ENCODE peak calls at places on chromosomes 6 and 20, in six cellular contexts. One of them, this sample, is unnamed.

GRCh38 chr20:50017576-50018248 is 34.9 kb downstream of the SNAI1 start:
- DNase-seq in B cell: no peak
- DNase-seq in uterus: no peak
- DNase-seq in A549: no peak
- DNase-seq in CD4-positive, alpha-beta T cell: no peak
- DNase-seq in cardiac fibroblast: peak
- DNase-seq in this sample: no peak

GRCh38 chr6:75145976-75146375 is 59.9 kb downstream of the COL12A1 start:
- DNase-seq in B cell: no peak
- DNase-seq in uterus: no peak
- DNase-seq in A549: no peak
- DNase-seq in CD4-positive, alpha-beta T cell: no peak
- DNase-seq in cardiac fibroblast: no peak
- DNase-seq in this sample: no peak

GRCh38 chr20:10565922-10566897 is 107.6 kb downstream of the JAG1 start:
- DNase-seq in B cell: no peak
- DNase-seq in uterus: no peak
- DNase-seq in A549: no peak
- DNase-seq in CD4-positive, alpha-beta T cell: no peak
- DNase-seq in cardiac fibroblast: peak
- DNase-seq in this sample: no peak

GRCh38 chr6:44219053-44219814 is 2.5 kb downstream of the MYMX start:
- DNase-seq in B cell: peak
- DNase-seq in uterus: peak
- DNase-seq in A549: peak
- DNase-seq in CD4-positive, alpha-beta T cell: no peak
- DNase-seq in cardiac fibroblast: peak
- DNase-seq in this sample: no peak

GRCh38 chr6:87756858-87757257 is 54.8 kb upstream of the AKIRIN2 start:
- DNase-seq in B cell: peak
- DNase-seq in uterus: no peak
- DNase-seq in A549: no peak
- DNase-seq in CD4-positive, alpha-beta T cell: no peak
- DNase-seq in cardiac fibroblast: peak
- DNase-seq in this sample: no peak

GRCh38 chr6:56693246-56693607 is 50.5 kb upstream of the DST start:
- DNase-seq in B cell: no peak
- DNase-seq in uterus: peak
- DNase-seq in A549: no peak
- DNase-seq in CD4-positive, alpha-beta T cell: no peak
- DNase-seq in cardiac fibroblast: peak
- DNase-seq in this sample: peak

GRCh38 chr6:40536442-40536841 is 50.7 kb downstream of the LRFN2 start:
- DNase-seq in B cell: no peak
- DNase-seq in uterus: no peak
- DNase-seq in A549: peak
- DNase-seq in CD4-positive, alpha-beta T cell: no peak
- DNase-seq in cardiac fibroblast: no peak
- DNase-seq in this sample: no peak

GRCh38 chr20:61056136-61056535 is 195.9 kb upstream of the CDH4 start:
- DNase-seq in B cell: no peak
- DNase-seq in uterus: no peak
- DNase-seq in A549: no peak
- DNase-seq in CD4-positive, alpha-beta T cell: no peak
- DNase-seq in cardiac fibroblast: no peak
- DNase-seq in this sample: no peak

GRCh38 chr20:24605937-24606455 is 136.6 kb downstream of the SYNDIG1 start:
- DNase-seq in B cell: no peak
- DNase-seq in uterus: no peak
- DNase-seq in A549: no peak
- DNase-seq in CD4-positive, alpha-beta T cell: no peak
- DNase-seq in cardiac fibroblast: no peak
- DNase-seq in this sample: no peak

GRCh38 chr6:31377029-31377428 is 20.1 kb upstream of the HLA-B start:
- DNase-seq in B cell: no peak
- DNase-seq in uterus: no peak
- DNase-seq in A549: no peak
- DNase-seq in CD4-positive, alpha-beta T cell: no peak
- DNase-seq in cardiac fibroblast: no peak
- DNase-seq in this sample: no peak

GRCh38 chr20:37384683-37385174 is 38.8 kb downstream of the SRC start:
- DNase-seq in B cell: peak
- DNase-seq in uterus: peak
- DNase-seq in A549: peak
- DNase-seq in CD4-positive, alpha-beta T cell: peak
- DNase-seq in cardiac fibroblast: peak
- DNase-seq in this sample: peak

GRCh38 chr20:48716086-48716485 is 111.7 kb downstream of the PREX1 start:
- DNase-seq in B cell: no peak
- DNase-seq in uterus: no peak
- DNase-seq in A549: no peak
- DNase-seq in CD4-positive, alpha-beta T cell: peak
- DNase-seq in cardiac fibroblast: no peak
- DNase-seq in this sample: no peak

GRCh38 chr6:168634928-168635327 is 193.9 kb downstream of the SMOC2 start:
- DNase-seq in B cell: no peak
- DNase-seq in uterus: no peak
- DNase-seq in A549: no peak
- DNase-seq in CD4-positive, alpha-beta T cell: no peak
- DNase-seq in cardiac fibroblast: no peak
- DNase-seq in this sample: no peak

GRCh38 chr6:1136415-1136774 is 175.5 kb upstream of the FOXQ1 start:
- DNase-seq in B cell: no peak
- DNase-seq in uterus: no peak
- DNase-seq in A549: no peak
- DNase-seq in CD4-positive, alpha-beta T cell: no peak
- DNase-seq in cardiac fibroblast: peak
- DNase-seq in this sample: no peak

GRCh38 chr6:105051941-105052471 is 95.1 kb downstream of the LIN28B start:
- DNase-seq in B cell: no peak
- DNase-seq in uterus: no peak
- DNase-seq in A549: no peak
- DNase-seq in CD4-positive, alpha-beta T cell: no peak
- DNase-seq in cardiac fibroblast: peak
- DNase-seq in this sample: no peak

GRCh38 chr20:15063077-15063476 is 725.7 kb upstream of the FLRT3 start:
- DNase-seq in B cell: no peak
- DNase-seq in uterus: no peak
- DNase-seq in A549: no peak
- DNase-seq in CD4-positive, alpha-beta T cell: no peak
- DNase-seq in cardiac fibroblast: no peak
- DNase-seq in this sample: no peak

GRCh38 chr6:55175078-55175777 is 913 bp downstream of the HCRTR2 start:
- DNase-seq in B cell: no peak
- DNase-seq in uterus: no peak
- DNase-seq in A549: no peak
- DNase-seq in CD4-positive, alpha-beta T cell: no peak
- DNase-seq in cardiac fibroblast: no peak
- DNase-seq in this sample: no peak

GRCh38 chr20:43942661-43943285 is 28.1 kb downstream of the TOX2 start:
- DNase-seq in B cell: no peak
- DNase-seq in uterus: no peak
- DNase-seq in A549: no peak
- DNase-seq in CD4-positive, alpha-beta T cell: no peak
- DNase-seq in cardiac fibroblast: peak
- DNase-seq in this sample: no peak

GRCh38 chr6:136324981-136325380 is 35.3 kb upstream of the BCLAF1 start:
- DNase-seq in B cell: no peak
- DNase-seq in uterus: no peak
- DNase-seq in A549: no peak
- DNase-seq in CD4-positive, alpha-beta T cell: no peak
- DNase-seq in cardiac fibroblast: peak
- DNase-seq in this sample: no peak

GRCh38 chr20:51093240-51093763 is 70.4 kb upstream of the KCNG1 start:
- DNase-seq in B cell: no peak
- DNase-seq in uterus: no peak
- DNase-seq in A549: no peak
- DNase-seq in CD4-positive, alpha-beta T cell: no peak
- DNase-seq in cardiac fibroblast: no peak
- DNase-seq in this sample: no peak

GRCh38 chr6:71289039-71289801 is 609 bp downstream of the OGFRL1 start:
- DNase-seq in B cell: peak
- DNase-seq in uterus: peak
- DNase-seq in A549: no peak
- DNase-seq in CD4-positive, alpha-beta T cell: no peak
- DNase-seq in cardiac fibroblast: peak
- DNase-seq in this sample: no peak

GRCh38 chr6:35817515-35817914 is 12.4 kb downstream of the LHFPL5 start:
- DNase-seq in B cell: no peak
- DNase-seq in uterus: no peak
- DNase-seq in A549: no peak
- DNase-seq in CD4-positive, alpha-beta T cell: no peak
- DNase-seq in cardiac fibroblast: no peak
- DNase-seq in this sample: no peak

GRCh38 chr6:125749864-125750691 is 646 bp downstream of the HEY2 start:
- DNase-seq in B cell: no peak
- DNase-seq in uterus: no peak
- DNase-seq in A549: no peak
- DNase-seq in CD4-positive, alpha-beta T cell: no peak
- DNase-seq in cardiac fibroblast: no peak
- DNase-seq in this sample: no peak

GRCh38 chr6:158796353-158796752 is 22.8 kb downstream of the EZR start:
- DNase-seq in B cell: no peak
- DNase-seq in uterus: no peak
- DNase-seq in A549: no peak
- DNase-seq in CD4-positive, alpha-beta T cell: no peak
- DNase-seq in cardiac fibroblast: no peak
- DNase-seq in this sample: no peak

GRCh38 chr20:11332376-11332775 is 585.3 kb upstream of the BTBD3 start:
- DNase-seq in B cell: no peak
- DNase-seq in uterus: no peak
- DNase-seq in A549: no peak
- DNase-seq in CD4-positive, alpha-beta T cell: no peak
- DNase-seq in cardiac fibroblast: peak
- DNase-seq in this sample: no peak

GRCh38 chr6:29912840-29913239 is 29.5 kb upstream of the HLA-A start:
- DNase-seq in B cell: no peak
- DNase-seq in uterus: no peak
- DNase-seq in A549: no peak
- DNase-seq in CD4-positive, alpha-beta T cell: no peak
- DNase-seq in cardiac fibroblast: no peak
- DNase-seq in this sample: no peak

GRCh38 chr6:163816441-163816840 is 401.9 kb downstream of the QKI start:
- DNase-seq in B cell: no peak
- DNase-seq in uterus: no peak
- DNase-seq in A549: no peak
- DNase-seq in CD4-positive, alpha-beta T cell: no peak
- DNase-seq in cardiac fibroblast: no peak
- DNase-seq in this sample: no peak

GRCh38 chr20:5369622-5370021 is 52.9 kb upstream of the PROKR2 start:
- DNase-seq in B cell: no peak
- DNase-seq in uterus: no peak
- DNase-seq in A549: no peak
- DNase-seq in CD4-positive, alpha-beta T cell: no peak
- DNase-seq in cardiac fibroblast: no peak
- DNase-seq in this sample: no peak

GRCh38 chr6:26017567-26017966 is 55.0 kb downstream of the TRIM38 start:
- DNase-seq in B cell: peak
- DNase-seq in uterus: peak
- DNase-seq in A549: no peak
- DNase-seq in CD4-positive, alpha-beta T cell: peak
- DNase-seq in cardiac fibroblast: peak
- DNase-seq in this sample: peak
- TF ChIP-seq CTCF in B cell: peak
- TF ChIP-seq CTCF in uterus: peak
- TF ChIP-seq CTCF in A549: no peak
- TF ChIP-seq CTCF in CD4-positive, alpha-beta T cell: no peak
- TF ChIP-seq CTCF in cardiac fibroblast: peak
- TF ChIP-seq CTCF in this sample: no peak

DNA sequence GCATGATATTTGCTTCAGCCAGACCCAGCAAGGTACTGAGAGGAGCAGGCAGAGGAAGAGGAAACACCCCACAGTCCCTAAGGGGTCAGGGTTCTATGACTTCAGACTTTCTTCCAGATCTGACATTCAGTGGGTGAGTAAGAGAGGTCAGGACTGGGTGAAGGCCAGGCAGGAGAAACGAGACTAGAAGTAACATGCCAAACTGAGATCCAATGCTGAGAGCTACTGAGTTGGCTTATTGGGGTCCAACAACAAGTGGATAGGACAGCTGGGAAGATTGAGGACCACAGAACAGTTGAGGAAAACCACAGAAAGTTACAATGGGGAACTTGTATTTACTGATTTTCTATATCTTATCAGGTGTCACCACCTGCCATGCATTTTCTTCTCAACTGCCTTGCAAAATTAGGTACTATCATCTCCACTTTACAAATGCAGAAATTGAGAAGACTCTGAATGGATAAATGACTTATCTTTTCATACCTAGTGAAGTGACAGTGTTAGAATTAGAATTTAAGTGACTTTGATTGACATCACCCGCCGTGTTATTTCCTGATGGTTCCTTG is 43.8 kb upstream of the HIVEP1 start:
- DNase-seq in B cell: peak
- DNase-seq in uterus: no peak
- DNase-seq in A549: no peak
- DNase-seq in CD4-positive, alpha-beta T cell: no peak
- DNase-seq in cardiac fibroblast: no peak
- DNase-seq in this sample: no peak
- TF ChIP-seq CTCF in B cell: no peak
- TF ChIP-seq CTCF in uterus: no peak
- TF ChIP-seq CTCF in A549: no peak
- TF ChIP-seq CTCF in CD4-positive, alpha-beta T cell: no peak
- TF ChIP-seq CTCF in cardiac fibroblast: no peak
- TF ChIP-seq CTCF in this sample: no peak

DNA sequence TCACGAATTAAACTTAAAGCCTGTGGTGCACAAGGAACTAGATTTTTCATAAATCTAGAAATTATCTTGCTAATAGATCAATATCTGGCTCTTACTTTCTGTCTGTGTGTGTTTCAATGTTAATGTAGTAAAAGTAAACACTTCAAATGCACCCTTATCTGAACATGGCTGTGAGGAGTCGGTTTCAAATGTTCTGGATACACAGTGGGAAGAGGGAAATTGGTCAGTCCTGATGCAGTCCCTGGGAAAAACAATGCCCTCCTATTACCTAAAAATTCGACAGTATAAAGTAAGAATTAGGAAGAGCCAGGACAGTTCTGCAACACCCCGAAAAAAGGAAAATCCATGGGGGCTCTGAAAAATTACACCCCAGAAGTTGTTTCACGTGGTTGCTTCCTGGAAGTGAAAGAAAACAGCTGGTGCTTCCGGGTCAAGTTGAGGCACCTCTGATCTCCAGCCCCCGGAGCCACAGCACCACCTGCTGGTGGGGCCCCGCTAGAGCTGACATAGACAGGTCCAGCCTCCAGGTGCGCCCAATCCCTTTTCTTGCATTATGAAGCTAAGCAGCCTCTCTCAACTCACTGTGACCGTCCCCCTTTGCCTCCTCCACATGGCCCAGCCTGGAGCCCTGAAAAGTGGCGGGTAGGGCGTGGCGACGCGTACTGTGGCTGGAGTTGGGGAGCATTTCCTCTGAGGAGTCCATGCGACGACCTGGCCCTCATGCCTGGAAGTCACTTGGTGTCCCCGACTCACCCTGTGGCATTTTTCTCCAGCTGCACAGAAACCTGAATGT is 8.3 kb downstream of the SEMG2 start:
- DNase-seq in B cell: no peak
- DNase-seq in uterus: no peak
- DNase-seq in A549: no peak
- DNase-seq in CD4-positive, alpha-beta T cell: no peak
- DNase-seq in cardiac fibroblast: peak
- DNase-seq in this sample: no peak
- TF ChIP-seq CTCF in B cell: peak
- TF ChIP-seq CTCF in uterus: no peak
- TF ChIP-seq CTCF in A549: peak
- TF ChIP-seq CTCF in CD4-positive, alpha-beta T cell: no peak
- TF ChIP-seq CTCF in cardiac fibroblast: peak
- TF ChIP-seq CTCF in this sample: no peak

GRCh38 chr6:78835817-78836216 is 31.5 kb upstream of the IRAK1BP1 start:
- DNase-seq in B cell: no peak
- DNase-seq in uterus: no peak
- DNase-seq in A549: no peak
- DNase-seq in CD4-positive, alpha-beta T cell: no peak
- DNase-seq in cardiac fibroblast: peak
- DNase-seq in this sample: no peak
- TF ChIP-seq CTCF in B cell: no peak
- TF ChIP-seq CTCF in uterus: no peak
- TF ChIP-seq CTCF in A549: peak
- TF ChIP-seq CTCF in CD4-positive, alpha-beta T cell: no peak
- TF ChIP-seq CTCF in cardiac fibroblast: peak
- TF ChIP-seq CTCF in this sample: no peak